ENCODE peak calls at places on chromosomes 1 and 21, in eight cellular contexts. H, R, C, K, B, F, T and G are unnamed samples.

GRCh38 chr1:92194516-92194915 is 23.2 kb upstream of the C1orf146 start:
- DNase-seq in H (no peak), R (no peak), C (no peak), K (no peak), B (no peak), F (no peak), T (no peak), G (no peak)

GRCh38 chr1:185969028-185969427 is 234.8 kb downstream of the HMCN1 start:
- DNase-seq in H (no peak), R (no peak), C (peak), K (no peak), B (peak), F (no peak), T (no peak), G (no peak)

GRCh38 chr1:248755505-248755904 is at the start of gene LYPD8:
- DNase-seq in H (no peak), R (no peak), C (no peak), K (no peak), B (no peak), F (no peak), T (no peak), G (no peak)

GRCh38 chr1:221715321-221716169 is 26.3 kb downstream of the DUSP10 start:
- DNase-seq in H (no peak), R (no peak), C (no peak), K (no peak), B (peak), F (peak), T (no peak), G (no peak)

GRCh38 chr21:44427241-44428120 is 27.8 kb upstream of the LRRC3 start:
- DNase-seq in H (no peak), R (no peak), C (no peak), K (peak), B (no peak), F (no peak), T (no peak), G (no peak)

GRCh38 chr1:21184266-21184665 is 7.6 kb upstream of the EIF4G3 start:
- DNase-seq in H (no peak), R (no peak), C (no peak), K (peak), B (no peak), F (no peak), T (no peak), G (no peak)

GRCh38 chr1:93839307-93839706 is 39.7 kb downstream of the DNTTIP2 start:
- DNase-seq in H (no peak), R (peak), C (no peak), K (no peak), B (peak), F (no peak), T (no peak), G (peak)

GRCh38 chr1:35046730-35047129 is 15.0 kb upstream of the ZMYM6 start:
- DNase-seq in H (no peak), R (no peak), C (no peak), K (no peak), B (no peak), F (no peak), T (no peak), G (no peak)

GRCh38 chr21:28793043-28793442 is 199.6 kb downstream of the LTN1 start:
- DNase-seq in H (no peak), R (peak), C (no peak), K (no peak), B (peak), F (peak), T (no peak), G (no peak)

GRCh38 chr1:241800640-241801039 is 47.4 kb upstream of the EXO1 start:
- DNase-seq in H (no peak), R (no peak), C (no peak), K (no peak), B (no peak), F (no peak), T (no peak), G (no peak)

GRCh38 chr1:17109897-17110554 is 9.2 kb downstream of the PADI2 start:
- DNase-seq in H (no peak), R (no peak), C (no peak), K (no peak), B (no peak), F (peak), T (no peak), G (no peak)

GRCh38 chr1:86069757-86070145 is 86.8 kb downstream of the COL24A1 start:
- DNase-seq in H (no peak), R (peak), C (no peak), K (no peak), B (peak), F (no peak), T (no peak), G (no peak)

GRCh38 chr21:14752006-14752909 is 206.1 kb upstream of the SAMSN1 start:
- DNase-seq in H (no peak), R (no peak), C (no peak), K (no peak), B (no peak), F (no peak), T (no peak), G (no peak)

GRCh38 chr1:218034464-218034863 is 250.6 kb upstream of the RRP15 start:
- DNase-seq in H (no peak), R (no peak), C (no peak), K (no peak), B (no peak), F (peak), T (no peak), G (no peak)

GRCh38 chr1:236948381-236948780 is 55.9 kb downstream of the MT1HL1 start:
- DNase-seq in H (no peak), R (no peak), C (no peak), K (no peak), B (no peak), F (no peak), T (no peak), G (no peak)

GRCh38 chr1:181469829-181470228 is 13.5 kb upstream of the CACNA1E start:
- DNase-seq in H (no peak), R (peak), C (no peak), K (no peak), B (peak), F (no peak), T (peak), G (peak)

GRCh38 chr21:15289896-15290841 is 225.4 kb upstream of the NRIP1 start:
- DNase-seq in H (no peak), R (no peak), C (no peak), K (no peak), B (no peak), F (peak), T (no peak), G (no peak)

GRCh38 chr1:246761386-246761785 is 37.2 kb downstream of the SCCPDH start:
- DNase-seq in H (no peak), R (no peak), C (no peak), K (no peak), B (no peak), F (no peak), T (no peak), G (no peak)

GRCh38 chr1:226875641-226876295 is 5.4 kb downstream of the PSEN2 start:
- DNase-seq in H (no peak), R (peak), C (no peak), K (peak), B (peak), F (peak), T (no peak), G (peak)

GRCh38 chr1:212560933-212561460 is 47.6 kb upstream of the ATF3 start:
- DNase-seq in H (no peak), R (no peak), C (no peak), K (no peak), B (no peak), F (no peak), T (no peak), G (no peak)

GRCh38 chr1:241839369-241839990 is 8.5 kb upstream of the EXO1 start:
- DNase-seq in H (no peak), R (no peak), C (no peak), K (no peak), B (no peak), F (no peak), T (no peak), G (no peak)

GRCh38 chr1:205013683-205014367 is 29.2 kb upstream of the CNTN2 start:
- DNase-seq in H (no peak), R (no peak), C (peak), K (no peak), B (peak), F (peak), T (peak), G (no peak)

GRCh38 chr1:155913969-155914757 is 3.0 kb upstream of the RIT1 start:
- DNase-seq in H (no peak), R (peak), C (peak), K (no peak), B (no peak), F (no peak), T (no peak), G (no peak)

GRCh38 chr1:45512641-45513054 is 9.0 kb downstream of the PRDX1 start:
- DNase-seq in H (no peak), R (peak), C (peak), K (no peak), B (peak), F (peak), T (no peak), G (peak)

GRCh38 chr1:9793291-9793690 is 30.5 kb downstream of the CLSTN1 start:
- DNase-seq in H (no peak), R (no peak), C (no peak), K (no peak), B (no peak), F (peak), T (no peak), G (no peak)

GRCh38 chr1:53145942-53146708 is 3.7 kb upstream of the SLC1A7 start:
- DNase-seq in H (no peak), R (peak), C (peak), K (peak), B (peak), F (peak), T (peak), G (peak)

DNA sequence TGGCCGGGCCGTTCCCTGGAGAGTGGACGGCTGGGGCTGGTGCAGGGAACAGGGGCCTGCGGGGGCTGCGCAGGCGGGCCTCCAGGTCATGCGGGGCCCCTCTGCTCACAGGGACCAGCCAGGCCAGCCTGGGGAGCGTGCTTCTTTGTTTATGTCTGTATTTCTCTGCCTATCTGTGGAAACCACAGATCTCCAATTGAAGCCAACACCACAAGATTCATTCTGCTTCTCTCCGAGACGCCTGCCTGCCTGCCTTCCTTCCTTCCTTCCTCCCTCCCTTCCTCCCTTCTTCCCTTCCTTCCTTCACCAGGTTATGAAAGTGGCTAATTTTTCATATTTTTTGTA is 39.9 kb upstream of the HMGN1 start:
- DNase-seq in H (no peak), R (no peak), C (no peak), K (no peak), B (no peak), F (no peak), T (no peak), G (no peak)
- H3K4me3 ChIP-seq in H (peak), R (peak), C (peak), K (no peak), B (no peak), F (peak), T (peak), G (peak)

DNA sequence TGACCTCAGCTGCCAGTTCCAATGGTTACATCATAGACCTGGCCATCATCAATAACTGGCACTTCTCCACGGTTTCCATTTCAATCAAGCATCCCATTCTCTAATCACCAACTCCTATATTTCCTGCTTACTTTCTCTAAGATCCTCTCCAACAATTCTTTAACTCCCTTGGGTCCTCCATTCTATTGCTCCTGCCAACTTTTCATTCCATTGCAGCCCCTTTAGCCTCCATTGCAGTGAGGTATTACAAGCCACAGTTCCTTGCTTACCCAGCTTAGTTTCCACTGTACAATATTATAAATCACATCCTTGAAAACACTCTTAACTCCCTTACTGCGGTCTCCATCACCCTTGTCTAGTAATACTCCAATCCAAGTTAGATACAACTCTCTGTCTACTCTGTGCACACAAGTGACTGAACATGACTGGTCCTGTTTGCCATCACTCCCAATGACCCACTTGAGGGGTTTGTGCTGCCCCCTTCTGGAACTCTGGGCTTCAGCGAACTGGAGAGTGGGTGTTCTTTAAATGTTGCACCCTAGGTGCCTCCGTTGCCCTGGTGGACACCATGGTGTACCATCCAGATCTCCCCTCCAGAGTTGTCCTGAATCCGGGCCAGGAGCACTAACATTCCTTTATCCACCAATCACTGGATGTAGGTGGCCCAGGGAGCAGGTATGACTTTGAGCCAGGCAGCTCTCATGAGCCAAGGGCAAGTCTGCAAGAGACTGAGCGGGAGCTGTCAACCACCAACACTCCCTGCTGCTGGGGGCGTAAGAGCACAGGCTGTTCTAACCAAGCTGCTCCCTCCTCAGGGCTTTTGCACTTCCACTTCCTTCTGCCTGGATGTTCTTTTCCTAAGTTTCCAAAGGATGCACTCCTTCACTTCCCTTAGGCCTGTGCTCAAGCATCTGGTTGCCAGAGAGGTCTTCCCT is 3.7 kb upstream of the FNDC7 start:
- DNase-seq in H (no peak), R (no peak), C (no peak), K (no peak), B (peak), F (peak), T (no peak), G (no peak)
- TF ChIP-seq CTCF in H (no peak), R (peak), C (peak), K (no peak), B (peak), F (peak), T (no peak), G (peak)

DNA sequence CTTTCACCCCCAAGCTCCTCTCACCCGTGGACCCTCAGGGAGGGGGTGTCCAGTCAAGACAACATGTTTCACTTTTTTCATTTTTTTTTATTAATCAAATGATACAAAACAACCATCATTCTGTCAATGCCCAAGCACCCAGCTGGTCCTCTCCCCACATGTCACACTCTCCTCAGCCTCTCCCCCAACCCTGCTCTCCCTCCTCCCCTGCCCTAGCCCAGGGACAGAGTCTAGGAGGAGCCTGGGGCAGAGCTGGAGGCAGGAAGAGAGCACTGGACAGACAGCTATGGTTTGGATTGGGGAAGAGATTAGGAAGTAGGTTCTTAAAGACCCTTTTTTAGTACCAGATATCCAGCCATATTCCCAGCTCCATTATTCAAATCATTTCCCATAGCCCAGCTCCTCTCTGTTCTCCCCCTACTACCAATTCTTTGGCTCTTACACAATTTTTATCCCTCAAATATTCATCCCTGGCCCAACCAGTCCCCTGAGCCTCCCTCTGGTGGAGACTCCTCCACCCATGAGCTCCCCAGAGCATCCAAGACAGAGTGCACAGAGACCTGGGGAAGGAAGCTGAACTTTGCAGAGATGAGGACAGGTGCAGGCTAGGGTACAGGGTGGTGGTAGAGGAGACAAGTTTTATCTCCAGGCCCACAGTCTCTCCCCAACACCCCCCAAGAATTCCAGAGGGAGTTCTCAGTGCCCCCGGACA is 1.4 kb upstream of the S100A16 start:
- DNase-seq in H (no peak), R (no peak), C (no peak), K (no peak), B (no peak), F (no peak), T (no peak), G (no peak)
- H3K4me3 ChIP-seq in H (no peak), R (no peak), C (no peak), K (no peak), B (no peak), F (no peak), T (no peak), G (no peak)

GRCh38 chr1:172292840-172293239 is 127.6 kb upstream of the C1orf105 start:
- DNase-seq in H (no peak), R (no peak), C (no peak), K (no peak), B (no peak), F (no peak), T (no peak), G (no peak)

GRCh38 chr1:172287207-172287606 is 133.3 kb upstream of the C1orf105 start:
- DNase-seq in H (peak), R (peak), C (no peak), K (peak), B (peak), F (no peak), T (peak), G (no peak)

GRCh38 chr1:172286629-172287076 is 133.8 kb upstream of the C1orf105 start:
- DNase-seq in H (no peak), R (peak), C (peak), K (no peak), B (peak), F (no peak), T (no peak), G (peak)

GRCh38 chr1:172289448-172289847 is 131.0 kb upstream of the C1orf105 start:
- DNase-seq in H (no peak), R (no peak), C (no peak), K (no peak), B (no peak), F (no peak), T (no peak), G (no peak)

DNA sequence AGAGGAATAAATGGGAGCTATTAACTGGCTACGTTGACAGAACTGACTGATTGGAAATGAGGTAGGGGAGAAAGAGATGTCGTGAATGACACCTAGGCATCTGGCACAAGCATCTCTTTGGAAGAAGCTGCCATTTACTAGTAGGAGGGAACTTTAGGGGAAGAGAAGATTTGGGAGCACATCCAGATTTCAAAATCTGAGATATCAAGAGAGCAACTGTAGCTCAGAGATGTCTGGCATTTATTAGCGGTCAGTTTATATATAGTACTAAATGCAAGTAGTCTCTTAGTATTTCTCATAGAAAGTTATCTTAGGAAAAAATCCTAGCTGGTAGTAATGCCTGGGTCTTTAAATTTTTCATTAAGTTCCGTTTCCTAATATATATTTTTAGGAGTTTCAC is 131.9 kb upstream of the C1orf105 start:
- DNase-seq in H (no peak), R (no peak), C (no peak), K (no peak), B (no peak), F (no peak), T (no peak), G (no peak)
- TF ChIP-seq CTCF in H (no peak), R (no peak), C (no peak), K (no peak), B (no peak), F (no peak), T (no peak), G (no peak)

GRCh38 chr1:67747667-67748066 is 62.7 kb downstream of the GADD45A start:
- DNase-seq in H (no peak), R (peak), C (no peak), K (no peak), B (peak), F (no peak), T (no peak), G (no peak)

GRCh38 chr1:67749263-67749843 is 64.4 kb downstream of the GADD45A start:
- DNase-seq in H (no peak), R (no peak), C (no peak), K (peak), B (no peak), F (peak), T (no peak), G (no peak)

GRCh38 chr1:67748147-67748546 is 63.1 kb downstream of the GADD45A start:
- DNase-seq in H (no peak), R (no peak), C (no peak), K (no peak), B (no peak), F (no peak), T (no peak), G (no peak)

GRCh38 chr1:67749844-67750689 is 65.1 kb downstream of the GADD45A start:
- DNase-seq in H (peak), R (peak), C (peak), K (peak), B (peak), F (peak), T (no peak), G (peak)

GRCh38 chr1:67748630-67749029 is 63.6 kb downstream of the GADD45A start:
- DNase-seq in H (no peak), R (peak), C (peak), K (no peak), B (peak), F (no peak), T (no peak), G (peak)
- H3K4me3 ChIP-seq in H (peak), R (no peak), C (peak), K (no peak), B (no peak), F (no peak), T (peak), G (peak)